ENCODE peak calls at places on chromosomes 3 and 15, in seven cellular contexts. K is KG1, I is fibroblast of the conjunctiva, F is NCI-H748 treated with DMSO at 0.1 percent for 48 hours, U is ELF-1, V is Calu3, J is testis. P is an unnamed sample.

GRCh38 chr3:10205461-10206165 is 40.9 kb downstream of the IRAK2 start:
- DNase-seq in K (no peak), I (peak; percentile 75), F (no peak), U (no peak), V (peak; percentile 76), J (no peak), P (peak; percentile 80)

GRCh38 chr15:59326856-59327255 is 45.8 kb downstream of the MYO1E start:
- DNase-seq in K (no peak), I (no peak), F (no peak), U (no peak), V (no peak), J (no peak), P (no peak)

GRCh38 chr15:56677271-56677670 is 56.0 kb downstream of the ZNF280D start:
- DNase-seq in K (no peak), I (no peak), F (no peak), U (no peak), V (no peak), J (no peak), P (no peak)

GRCh38 chr15:75811616-75812015 is 31.6 kb upstream of the UBE2Q2 start:
- DNase-seq in K (no peak), I (no peak), F (no peak), U (no peak), V (no peak), J (no peak), P (no peak)

GRCh38 chr3:187714404-187714979 is 12.1 kb upstream of the RTP2 start:
- DNase-seq in K (peak; percentile 46), I (peak; percentile 57), F (peak; percentile 3), U (peak; percentile 82), V (peak; percentile 90), J (peak; percentile 88), P (peak; percentile 72)

GRCh38 chr15:38130739-38131498 is 121.7 kb upstream of the SPRED1 start:
- DNase-seq in K (no peak), I (peak; percentile 99), F (no peak), U (no peak), V (no peak), J (peak; percentile 76), P (no peak)

GRCh38 chr15:36643551-36643950 is 64.1 kb downstream of the CDIN1 start:
- DNase-seq in K (no peak), I (no peak), F (no peak), U (peak; percentile 9), V (peak; percentile 0), J (no peak), P (peak; percentile 18)

GRCh38 chr3:108200024-108200423 is 22.2 kb downstream of the IFT57 start:
- DNase-seq in K (no peak), I (no peak), F (no peak), U (no peak), V (no peak), J (no peak), P (no peak)

GRCh38 chr3:125300416-125300815 is 74.7 kb downstream of the ZNF148 start:
- DNase-seq in K (no peak), I (no peak), F (no peak), U (no peak), V (no peak), J (no peak), P (no peak)

GRCh38 chr15:78195735-78196201 is 38.6 kb downstream of the ACSBG1 start:
- DNase-seq in K (no peak), I (no peak), F (no peak), U (peak; percentile 84), V (peak; percentile 72), J (peak; percentile 45), P (no peak)

GRCh38 chr3:14898929-14899328 is 48.5 kb upstream of the NR2C2 start:
- DNase-seq in K (no peak), I (no peak), F (no peak), U (no peak), V (no peak), J (no peak), P (no peak)

GRCh38 chr3:194900886-194901522 is 215.3 kb downstream of the FAM43A start:
- DNase-seq in K (no peak), I (no peak), F (no peak), U (no peak), V (no peak), J (no peak), P (no peak)

GRCh38 chr15:64552281-64552948 is 92.0 kb downstream of the ZNF609 start:
- DNase-seq in K (no peak), I (no peak), F (no peak), U (peak; percentile 51), V (no peak), J (no peak), P (no peak)

GRCh38 chr3:178434206-178434805 is 101.9 kb upstream of the KCNMB2 start:
- DNase-seq in K (no peak), I (no peak), F (peak; percentile 18), U (no peak), V (no peak), J (no peak), P (no peak)